ENCODE peak calls at places on chromosome 7, in eight cellular contexts. One of them, this sample, is unnamed.

GRCh38 chr7:28041508-28042314 is 138.9 kb downstream of the JAZF1 start:
- DNase-seq in uterus: no peak
- DNase-seq in fibroblast of mammary gland: peak; percentile 81
- DNase-seq in left ventricle myocardium inferior: no peak
- DNase-seq in CD4-positive, alpha-beta T cell: no peak
- DNase-seq in BJ: peak; percentile 99
- DNase-seq in esophagus muscularis mucosa: no peak
- DNase-seq in GM23338: no peak
- DNase-seq in this sample: peak; percentile 40

GRCh38 chr7:26449175-26450165 is 157.8 kb downstream of the SNX10 start:
- DNase-seq in uterus: no peak
- DNase-seq in fibroblast of mammary gland: peak; percentile 77
- DNase-seq in left ventricle myocardium inferior: no peak
- DNase-seq in CD4-positive, alpha-beta T cell: no peak
- DNase-seq in BJ: no peak
- DNase-seq in esophagus muscularis mucosa: no peak
- DNase-seq in GM23338: no peak
- DNase-seq in this sample: peak; percentile 52

GRCh38 chr7:27868117-27868516 is 128.2 kb downstream of the TAX1BP1 start:
- DNase-seq in uterus: no peak
- DNase-seq in fibroblast of mammary gland: peak; percentile 74
- DNase-seq in left ventricle myocardium inferior: no peak
- DNase-seq in CD4-positive, alpha-beta T cell: no peak
- DNase-seq in BJ: no peak
- DNase-seq in esophagus muscularis mucosa: no peak
- DNase-seq in GM23338: no peak
- DNase-seq in this sample: peak; percentile 40

GRCh38 chr7:158707610-158708009 is 3.0 kb upstream of the NCAPG2 start:
- DNase-seq in uterus: no peak
- DNase-seq in fibroblast of mammary gland: peak; percentile 47
- DNase-seq in left ventricle myocardium inferior: no peak
- DNase-seq in CD4-positive, alpha-beta T cell: no peak
- DNase-seq in BJ: no peak
- DNase-seq in esophagus muscularis mucosa: no peak
- DNase-seq in GM23338: peak; percentile 34
- DNase-seq in this sample: no peak

GRCh38 chr7:107563761-107564552 is at the start of the genes COG5 and DUS4L:
- DNase-seq in uterus: peak; percentile 77
- DNase-seq in fibroblast of mammary gland: peak; percentile 73
- DNase-seq in left ventricle myocardium inferior: peak; percentile 85
- DNase-seq in CD4-positive, alpha-beta T cell: peak; percentile 79
- DNase-seq in BJ: no peak
- DNase-seq in esophagus muscularis mucosa: peak; percentile 93
- DNase-seq in GM23338: peak; percentile 90
- DNase-seq in this sample: peak; percentile 79

GRCh38 chr7:74587435-74588126 is 69.9 kb upstream of the GTF2I start:
- DNase-seq in uterus: peak; percentile 89
- DNase-seq in fibroblast of mammary gland: peak; percentile 94
- DNase-seq in left ventricle myocardium inferior: peak; percentile 89
- DNase-seq in CD4-positive, alpha-beta T cell: no peak
- DNase-seq in BJ: peak; percentile 65
- DNase-seq in esophagus muscularis mucosa: peak; percentile 96
- DNase-seq in GM23338: peak; percentile 67
- DNase-seq in this sample: peak; percentile 97

GRCh38 chr7:1812693-1813393 is 142.8 kb downstream of the ELFN1 start:
- DNase-seq in uterus: no peak
- DNase-seq in fibroblast of mammary gland: no peak
- DNase-seq in left ventricle myocardium inferior: no peak
- DNase-seq in CD4-positive, alpha-beta T cell: no peak
- DNase-seq in BJ: no peak
- DNase-seq in esophagus muscularis mucosa: peak; percentile 85
- DNase-seq in GM23338: no peak
- DNase-seq in this sample: no peak

GRCh38 chr7:26735976-26736600 is 128.3 kb downstream of the SKAP2 start:
- DNase-seq in uterus: no peak
- DNase-seq in fibroblast of mammary gland: no peak
- DNase-seq in left ventricle myocardium inferior: no peak
- DNase-seq in CD4-positive, alpha-beta T cell: no peak
- DNase-seq in BJ: no peak
- DNase-seq in esophagus muscularis mucosa: no peak
- DNase-seq in GM23338: peak; percentile 61
- DNase-seq in this sample: no peak

GRCh38 chr7:97006146-97006950 is 995 bp downstream of the DLX6 start:
- DNase-seq in uterus: no peak
- DNase-seq in fibroblast of mammary gland: peak; percentile 15
- DNase-seq in left ventricle myocardium inferior: no peak
- DNase-seq in CD4-positive, alpha-beta T cell: no peak
- DNase-seq in BJ: no peak
- DNase-seq in esophagus muscularis mucosa: peak; percentile 88
- DNase-seq in GM23338: peak; percentile 90
- DNase-seq in this sample: peak; percentile 49

GRCh38 chr7:116679495-116679894 is 7.5 kb downstream of the MET start:
- DNase-seq in uterus: no peak
- DNase-seq in fibroblast of mammary gland: no peak
- DNase-seq in left ventricle myocardium inferior: no peak
- DNase-seq in CD4-positive, alpha-beta T cell: no peak
- DNase-seq in BJ: no peak
- DNase-seq in esophagus muscularis mucosa: no peak
- DNase-seq in GM23338: no peak
- DNase-seq in this sample: peak; percentile 86

GRCh38 chr7:130668258-130669050 is at the start of gene COPG2:
- DNase-seq in uterus: peak; percentile 76
- DNase-seq in fibroblast of mammary gland: peak; percentile 66
- DNase-seq in left ventricle myocardium inferior: peak; percentile 90
- DNase-seq in CD4-positive, alpha-beta T cell: peak; percentile 68
- DNase-seq in BJ: peak; percentile 25
- DNase-seq in esophagus muscularis mucosa: peak; percentile 92
- DNase-seq in GM23338: peak; percentile 96
- DNase-seq in this sample: peak; percentile 90

GRCh38 chr7:28187012-28187411 is 6.4 kb upstream of the JAZF1 start:
- DNase-seq in uterus: no peak
- DNase-seq in fibroblast of mammary gland: no peak
- DNase-seq in left ventricle myocardium inferior: no peak
- DNase-seq in CD4-positive, alpha-beta T cell: no peak
- DNase-seq in BJ: no peak
- DNase-seq in esophagus muscularis mucosa: no peak
- DNase-seq in GM23338: no peak
- DNase-seq in this sample: no peak

GRCh38 chr7:29607889-29608288 is 44.3 kb downstream of the PRR15 start:
- DNase-seq in uterus: no peak
- DNase-seq in fibroblast of mammary gland: peak; percentile 65
- DNase-seq in left ventricle myocardium inferior: no peak
- DNase-seq in CD4-positive, alpha-beta T cell: no peak
- DNase-seq in BJ: peak; percentile 58
- DNase-seq in esophagus muscularis mucosa: peak; percentile 88
- DNase-seq in GM23338: peak; percentile 28
- DNase-seq in this sample: peak; percentile 44

GRCh38 chr7:106430103-106430502 is 145.3 kb upstream of the NAMPT start:
- DNase-seq in uterus: no peak
- DNase-seq in fibroblast of mammary gland: no peak
- DNase-seq in left ventricle myocardium inferior: no peak
- DNase-seq in CD4-positive, alpha-beta T cell: no peak
- DNase-seq in BJ: no peak
- DNase-seq in esophagus muscularis mucosa: no peak
- DNase-seq in GM23338: no peak
- DNase-seq in this sample: no peak

DNA sequence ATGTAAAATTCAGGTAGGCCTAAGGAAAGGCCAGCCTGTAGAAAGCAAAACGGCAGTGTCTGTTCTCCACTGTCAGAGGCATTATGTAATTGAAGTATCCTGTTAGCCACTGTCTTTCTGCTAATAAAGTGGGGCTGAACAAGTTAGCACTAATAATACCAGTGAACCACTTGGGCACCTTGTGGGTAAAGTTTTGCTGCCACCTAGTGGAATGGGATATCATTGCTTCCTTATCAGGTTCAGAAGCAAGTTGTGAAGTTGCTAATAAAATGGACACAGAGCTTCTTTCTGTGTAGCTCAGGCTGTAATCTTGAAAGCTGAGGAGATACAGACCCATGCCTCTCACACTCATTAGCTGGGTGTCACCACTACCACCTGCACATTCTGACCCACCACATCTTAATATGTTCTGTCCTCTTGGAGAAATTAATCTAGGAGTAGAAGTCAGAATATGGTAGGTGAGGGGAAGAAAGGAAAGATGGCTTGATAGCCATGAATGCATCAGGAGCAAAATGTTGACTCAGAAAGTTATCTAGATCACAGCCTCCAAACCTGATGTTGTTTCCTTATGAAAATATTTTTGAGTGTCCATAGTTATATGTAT is 175.1 kb downstream of the SEPTIN7 start:
- DNase-seq in uterus: peak; percentile 41
- DNase-seq in fibroblast of mammary gland: peak; percentile 79
- DNase-seq in left ventricle myocardium inferior: no peak
- DNase-seq in CD4-positive, alpha-beta T cell: peak; percentile 17
- DNase-seq in BJ: no peak
- DNase-seq in esophagus muscularis mucosa: no peak
- DNase-seq in GM23338: peak; percentile 86
- DNase-seq in this sample: peak; percentile 46
- TF ChIP-seq CTCF in uterus: peak; percentile 81
- TF ChIP-seq CTCF in fibroblast of mammary gland: peak; percentile 92
- TF ChIP-seq CTCF in left ventricle myocardium inferior: peak; percentile 92
- TF ChIP-seq CTCF in CD4-positive, alpha-beta T cell: peak; percentile 85
- TF ChIP-seq CTCF in BJ: peak; percentile 82
- TF ChIP-seq CTCF in esophagus muscularis mucosa: peak; percentile 89
- TF ChIP-seq CTCF in GM23338: peak; percentile 93
- TF ChIP-seq CTCF in this sample: peak; percentile 90

GRCh38 chr7:80921130-80921529 is 2.3 kb upstream of the SEMA3C start:
- DNase-seq in uterus: no peak
- DNase-seq in fibroblast of mammary gland: peak; percentile 39
- DNase-seq in left ventricle myocardium inferior: no peak
- DNase-seq in CD4-positive, alpha-beta T cell: no peak
- DNase-seq in BJ: no peak
- DNase-seq in esophagus muscularis mucosa: no peak
- DNase-seq in GM23338: no peak
- DNase-seq in this sample: peak; percentile 10

GRCh38 chr7:80918406-80918805 is 445 bp downstream of the SEMA3C start:
- DNase-seq in uterus: no peak
- DNase-seq in fibroblast of mammary gland: peak; percentile 31
- DNase-seq in left ventricle myocardium inferior: no peak
- DNase-seq in CD4-positive, alpha-beta T cell: no peak
- DNase-seq in BJ: no peak
- DNase-seq in esophagus muscularis mucosa: no peak
- DNase-seq in GM23338: peak; percentile 50
- DNase-seq in this sample: peak; percentile 33

GRCh38 chr7:80922254-80923049 is 3.6 kb upstream of the SEMA3C start:
- DNase-seq in uterus: no peak
- DNase-seq in fibroblast of mammary gland: no peak
- DNase-seq in left ventricle myocardium inferior: no peak
- DNase-seq in CD4-positive, alpha-beta T cell: no peak
- DNase-seq in BJ: no peak
- DNase-seq in esophagus muscularis mucosa: no peak
- DNase-seq in GM23338: no peak
- DNase-seq in this sample: no peak

GRCh38 chr7:80918909-80919721 is at the start of gene SEMA3C:
- DNase-seq in uterus: peak; percentile 85
- DNase-seq in fibroblast of mammary gland: peak; percentile 94
- DNase-seq in left ventricle myocardium inferior: peak; percentile 90
- DNase-seq in CD4-positive, alpha-beta T cell: no peak
- DNase-seq in BJ: peak; percentile 75
- DNase-seq in esophagus muscularis mucosa: peak; percentile 95
- DNase-seq in GM23338: peak; percentile 94
- DNase-seq in this sample: peak; percentile 91

GRCh38 chr7:80916770-80917681 is 1.8 kb downstream of the SEMA3C start:
- DNase-seq in uterus: no peak
- DNase-seq in fibroblast of mammary gland: peak; percentile 93
- DNase-seq in left ventricle myocardium inferior: no peak
- DNase-seq in CD4-positive, alpha-beta T cell: no peak
- DNase-seq in BJ: no peak
- DNase-seq in esophagus muscularis mucosa: no peak
- DNase-seq in GM23338: peak; percentile 44
- DNase-seq in this sample: peak; percentile 70
- TF ChIP-seq CTCF in uterus: peak; percentile 33
- TF ChIP-seq CTCF in fibroblast of mammary gland: peak; percentile 67
- TF ChIP-seq CTCF in left ventricle myocardium inferior: peak; percentile 47
- TF ChIP-seq CTCF in CD4-positive, alpha-beta T cell: no peak
- TF ChIP-seq CTCF in BJ: peak; percentile 50
- TF ChIP-seq CTCF in esophagus muscularis mucosa: peak; percentile 40
- TF ChIP-seq CTCF in GM23338: peak; percentile 69
- TF ChIP-seq CTCF in this sample: peak; percentile 50

GRCh38 chr7:13414181-13414580 is 575.3 kb downstream of the ETV1 start:
- DNase-seq in uterus: no peak
- DNase-seq in fibroblast of mammary gland: no peak
- DNase-seq in left ventricle myocardium inferior: no peak
- DNase-seq in CD4-positive, alpha-beta T cell: no peak
- DNase-seq in BJ: no peak
- DNase-seq in esophagus muscularis mucosa: no peak
- DNase-seq in GM23338: no peak
- DNase-seq in this sample: no peak

GRCh38 chr7:13414661-13415105 is 574.8 kb downstream of the ETV1 start:
- DNase-seq in uterus: no peak
- DNase-seq in fibroblast of mammary gland: peak; percentile 17
- DNase-seq in left ventricle myocardium inferior: no peak
- DNase-seq in CD4-positive, alpha-beta T cell: no peak
- DNase-seq in BJ: no peak
- DNase-seq in esophagus muscularis mucosa: no peak
- DNase-seq in GM23338: no peak
- DNase-seq in this sample: peak; percentile 1

GRCh38 chr7:13407911-13408310 is 581.6 kb downstream of the ETV1 start:
- DNase-seq in uterus: no peak
- DNase-seq in fibroblast of mammary gland: no peak
- DNase-seq in left ventricle myocardium inferior: no peak
- DNase-seq in CD4-positive, alpha-beta T cell: no peak
- DNase-seq in BJ: no peak
- DNase-seq in esophagus muscularis mucosa: no peak
- DNase-seq in GM23338: no peak
- DNase-seq in this sample: no peak

GRCh38 chr7:13411641-13412040 is 577.8 kb downstream of the ETV1 start:
- DNase-seq in uterus: no peak
- DNase-seq in fibroblast of mammary gland: no peak
- DNase-seq in left ventricle myocardium inferior: no peak
- DNase-seq in CD4-positive, alpha-beta T cell: no peak
- DNase-seq in BJ: no peak
- DNase-seq in esophagus muscularis mucosa: no peak
- DNase-seq in GM23338: no peak
- DNase-seq in this sample: no peak

DNA sequence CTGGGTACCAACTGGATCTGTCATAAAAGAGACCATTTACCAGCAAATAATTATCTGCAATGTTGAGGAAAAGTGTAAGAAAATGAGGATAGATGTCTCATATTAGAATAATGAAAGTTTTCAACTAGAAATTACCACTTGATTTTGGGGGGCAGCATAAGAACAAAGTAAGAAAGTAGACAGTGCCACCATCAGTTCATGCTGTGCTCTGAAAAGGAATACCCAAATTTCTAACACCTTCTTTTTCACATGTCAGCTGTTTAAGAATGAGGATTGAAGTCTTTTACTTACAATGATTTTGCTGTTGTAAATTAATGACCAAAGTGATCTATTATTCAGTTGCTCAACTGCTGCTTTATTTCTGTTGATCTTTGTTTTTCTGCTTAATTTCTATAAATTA is 578.3 kb downstream of the ETV1 start:
- DNase-seq in uterus: no peak
- DNase-seq in fibroblast of mammary gland: no peak
- DNase-seq in left ventricle myocardium inferior: no peak
- DNase-seq in CD4-positive, alpha-beta T cell: no peak
- DNase-seq in BJ: no peak
- DNase-seq in esophagus muscularis mucosa: no peak
- DNase-seq in GM23338: no peak
- DNase-seq in this sample: no peak
- TF ChIP-seq CTCF in uterus: no peak
- TF ChIP-seq CTCF in fibroblast of mammary gland: peak; percentile 3
- TF ChIP-seq CTCF in left ventricle myocardium inferior: no peak
- TF ChIP-seq CTCF in CD4-positive, alpha-beta T cell: no peak
- TF ChIP-seq CTCF in BJ: no peak
- TF ChIP-seq CTCF in esophagus muscularis mucosa: no peak
- TF ChIP-seq CTCF in GM23338: peak; percentile 43
- TF ChIP-seq CTCF in this sample: no peak

GRCh38 chr7:44973610-44974401 is 5.0 kb downstream of the MYO1G start:
- DNase-seq in uterus: no peak
- DNase-seq in fibroblast of mammary gland: no peak
- DNase-seq in left ventricle myocardium inferior: peak; percentile 55
- DNase-seq in CD4-positive, alpha-beta T cell: peak; percentile 66
- DNase-seq in BJ: no peak
- DNase-seq in esophagus muscularis mucosa: no peak
- DNase-seq in GM23338: peak; percentile 39
- DNase-seq in this sample: no peak
- TF ChIP-seq CTCF in uterus: peak; percentile 31
- TF ChIP-seq CTCF in fibroblast of mammary gland: peak; percentile 64
- TF ChIP-seq CTCF in left ventricle myocardium inferior: peak; percentile 78
- TF ChIP-seq CTCF in CD4-positive, alpha-beta T cell: peak; percentile 67
- TF ChIP-seq CTCF in BJ: peak; percentile 73
- TF ChIP-seq CTCF in esophagus muscularis mucosa: peak; percentile 56
- TF ChIP-seq CTCF in GM23338: peak; percentile 48
- TF ChIP-seq CTCF in this sample: no peak